ENCODE peak calls at places on chromosome 15, in seven cellular contexts. J, G, A, W, F, B and V are unnamed samples.

GRCh38 chr15:91632176-91632575 is 221.3 kb upstream of the SLCO3A1 start:
- DNase-seq in W (no peak), J (peak; percentile 71), G (no peak), F (no peak), B (no peak), A (no peak), V (no peak)

GRCh38 chr15:69561071-69561784 is 108.6 kb downstream of the RPLP1 start:
- DNase-seq in B (no peak), F (no peak), W (no peak), A (no peak), J (no peak), G (no peak), V (no peak)

GRCh38 chr15:63048986-63049665 is 6.6 kb downstream of the TPM1 start:
- DNase-seq in B (peak; percentile 30), W (peak; percentile 39), G (no peak), F (peak; percentile 36), A (peak; percentile 50), J (peak; percentile 45), V (peak; percentile 51)

GRCh38 chr15:20344601-20345400 is 196.8 kb downstream of the GOLGA6L6 start:
- DNase-seq in B (no peak), F (no peak), J (no peak), G (peak; percentile 40), A (no peak), W (no peak), V (peak; percentile 9)

GRCh38 chr15:82539690-82540054 is 585 bp downstream of the RPS17 start:
- DNase-seq in A (peak; percentile 11), W (no peak), B (no peak), F (no peak), J (peak; percentile 21), G (peak; percentile 51), V (no peak)

GRCh38 chr15:91940466-91941381 is 87.2 kb downstream of the SLCO3A1 start:
- DNase-seq in A (no peak), F (peak; percentile 6), W (no peak), G (no peak), J (no peak), B (peak; percentile 15), V (no peak)

GRCh38 chr15:46280753-46281521 is 646.1 kb downstream of the SQOR start:
- DNase-seq in W (peak; percentile 41), F (no peak), A (no peak), B (no peak), G (peak; percentile 40), J (no peak), V (peak; percentile 40)

GRCh38 chr15:89400121-89400996 is 65.7 kb upstream of the POLG start:
- DNase-seq in W (no peak), G (peak; percentile 84), J (no peak), F (no peak), B (no peak), A (no peak), V (peak; percentile 38)

GRCh38 chr15:40279437-40280141 is 3.3 kb downstream of the ANKRD63 start:
- DNase-seq in F (peak; percentile 80), J (peak; percentile 77), B (peak; percentile 73), G (peak; percentile 96), W (peak; percentile 57), A (no peak), V (peak; percentile 89)